ENCODE peak calls at places on chromosome 9, in seven cellular contexts. V is activated T-cell treated with anti-CD3 and anti-CD28 coated beads for 24 hours; H is LoVo; U is activated T-helper 1 cell treated with anti-CD3 and anti-CD28 coated beads, Interleukin-2, amount 50 U/mL, for 16 hours; X is GM03348; F is hippocampal formation; Y is NCI-H82. R is an unnamed sample.
A peak's percentile ranks its signal among the peaks of the same experiment; 100 is the strongest.

GRCh38 chr9:109802491-109802890 is 22.5 kb downstream of the PALM2AKAP2 start:
- DNase-seq in V (no peak), H (no peak), U (no peak), X (no peak), F (no peak), Y (no peak), R (no peak)

GRCh38 chr9:71766663-71767062 is 1.6 kb downstream of the CEMIP2 start:
- DNase-seq in V (no peak), H (peak; percentile 65), U (peak; percentile 14), X (no peak), F (no peak), Y (no peak), R (no peak)

GRCh38 chr9:120344230-120344629 is 235.7 kb downstream of the CDK5RAP2 start:
- DNase-seq in V (no peak), H (peak; percentile 36), U (no peak), X (peak; percentile 67), F (no peak), Y (no peak), R (no peak)

GRCh38 chr9:120904061-120904998 is 22.3 kb downstream of the TRAF1 start:
- DNase-seq in V (no peak), H (no peak), U (peak; percentile 30), X (no peak), F (no peak), Y (no peak), R (no peak)

GRCh38 chr9:114170792-114171461 is 15.6 kb downstream of the COL27A1 start:
- DNase-seq in V (no peak), H (no peak), U (no peak), X (no peak), F (no peak), Y (no peak), R (no peak)

GRCh38 chr9:122128007-122128406 is 31.6 kb downstream of the NDUFA8 start:
- DNase-seq in V (no peak), H (no peak), U (no peak), X (no peak), F (no peak), Y (no peak), R (no peak)

GRCh38 chr9:16191691-16192402 is 639.0 kb downstream of the CCDC171 start:
- DNase-seq in V (no peak), H (peak; percentile 51), U (no peak), X (peak; percentile 91), F (peak; percentile 0), Y (peak; percentile 81), R (peak; percentile 54)

GRCh38 chr9:123368481-123369153 is 12.6 kb downstream of the CRB2 start:
- DNase-seq in V (no peak), H (no peak), U (no peak), X (no peak), F (peak; percentile 69), Y (no peak), R (no peak)

GRCh38 chr9:131008563-131008908 is 438 bp upstream of the LAMC3 start:
- DNase-seq in V (no peak), H (no peak), U (no peak), X (no peak), F (no peak), Y (peak; percentile 65), R (no peak)

GRCh38 chr9:98742325-98743280 is 33.9 kb upstream of the GABBR2 start:
- DNase-seq in V (no peak), H (no peak), U (no peak), X (peak; percentile 72), F (no peak), Y (peak; percentile 59), R (no peak)

GRCh38 chr9:27162045-27162444 is 53.0 kb downstream of the TEK start:
- DNase-seq in V (no peak), H (no peak), U (no peak), X (peak; percentile 32), F (no peak), Y (no peak), R (no peak)

R was measured in SK-N-DZ.